ENCODE peak calls at places on chromosomes 13 and 19, in eight cellular contexts. V, Y, N, F, A, T, B and X are unnamed samples. For H3K36me3, the result is how much of the 10 kb centered on the place peaks cover.

GRCh38 chr13:83883061-83883523 is 818 bp upstream of the SLITRK1 start:
- DNase-seq in V (no peak), Y (no peak), N (no peak), F (no peak), A (no peak), T (no peak), B (no peak), X (no peak)

GRCh38 chr19:32018014-32018413 is 327.4 kb upstream of the ZNF507 start:
- DNase-seq in V (no peak), Y (no peak), N (peak), F (no peak), A (no peak), T (peak), B (peak), X (no peak)

GRCh38 chr13:91347996-91348905 is 764 bp downstream of the MIR17HG start:
- DNase-seq in V (peak), Y (peak), N (peak), F (peak), A (no peak), T (peak), B (peak), X (peak)

GRCh38 chr13:43981091-43981490 is 101.4 kb downstream of the LACC1 start:
- DNase-seq in V (no peak), Y (no peak), N (no peak), F (no peak), A (peak), T (no peak), B (no peak), X (peak)

GRCh38 chr13:104357174-104357573 is 1291.0 kb upstream of the SLC10A2 start:
- DNase-seq in V (no peak), Y (no peak), N (no peak), F (no peak), A (no peak), T (peak), B (peak), X (no peak)

GRCh38 chr13:49527123-49527522 is 31.4 kb downstream of the PHF11 start:
- DNase-seq in V (no peak), Y (no peak), N (peak), F (no peak), A (no peak), T (no peak), B (no peak), X (no peak)

GRCh38 chr19:49425922-49426592 is 869 bp downstream of the GFY start:
- DNase-seq in V (no peak), Y (no peak), N (no peak), F (no peak), A (peak), T (no peak), B (no peak), X (peak)

GRCh38 chr13:78802912-78803311 is 144.0 kb upstream of the OBI1 start:
- DNase-seq in V (no peak), Y (no peak), N (no peak), F (no peak), A (no peak), T (no peak), B (no peak), X (no peak)

GRCh38 chr19:4052114-4052992 is 14.3 kb downstream of the ZBTB7A start:
- DNase-seq in V (peak), Y (no peak), N (peak), F (no peak), A (no peak), T (peak), B (peak), X (no peak)

GRCh38 chr19:14031719-14032480 is at the start of gene IL27RA:
- DNase-seq in V (peak), Y (peak), N (peak), F (peak), A (no peak), T (peak), B (peak), X (peak)

GRCh38 chr19:53659292-53659691 is 27.5 kb downstream of the DPRX start:
- DNase-seq in V (no peak), Y (no peak), N (no peak), F (peak), A (peak), T (no peak), B (peak), X (peak)

GRCh38 chr13:102658678-102659077 is 36.2 kb downstream of the METTL21C start:
- DNase-seq in V (no peak), Y (no peak), N (no peak), F (no peak), A (no peak), T (no peak), B (peak), X (peak)

GRCh38 chr13:33207616-33207964 is 78.0 kb downstream of the STARD13 start:
- DNase-seq in V (no peak), Y (no peak), N (peak), F (peak), A (no peak), T (peak), B (peak), X (peak)

GRCh38 chr19:49056101-49056901 is 1.2 kb downstream of the CGB7 start:
- DNase-seq in V (peak), Y (peak), N (no peak), F (peak), A (no peak), T (peak), B (peak), X (peak)

GRCh38 chr19:5141926-5142724 is 173.2 kb downstream of the KDM4B start:
- DNase-seq in V (no peak), Y (no peak), N (no peak), F (no peak), A (no peak), T (no peak), B (no peak), X (no peak)

GRCh38 chr13:97344250-97345175 is 89.5 kb upstream of the RAP2A start:
- DNase-seq in V (no peak), Y (peak), N (peak), F (peak), A (no peak), T (peak), B (peak), X (peak)

GRCh38 chr13:92821324-92821723 is 405.3 kb upstream of the GPC6 start:
- DNase-seq in V (no peak), Y (no peak), N (no peak), F (no peak), A (no peak), T (no peak), B (no peak), X (no peak)

GRCh38 chr13:98478134-98479129 is 98.5 kb downstream of the STK24 start:
- DNase-seq in V (no peak), Y (peak), N (no peak), F (no peak), A (no peak), T (peak), B (peak), X (peak)

GRCh38 chr13:75458696-75459422 is 23.1 kb downstream of the TBC1D4 start:
- DNase-seq in V (no peak), Y (no peak), N (peak), F (peak), A (no peak), T (no peak), B (no peak), X (no peak)

GRCh38 chr13:39451860-39452301 is 151.1 kb downstream of the LHFPL6 start:
- DNase-seq in V (peak), Y (no peak), N (peak), F (peak), A (no peak), T (peak), B (peak), X (peak)

GRCh38 chr13:64551755-64552154 is 2678.4 kb downstream of the PCDH9 start:
- DNase-seq in V (no peak), Y (no peak), N (no peak), F (no peak), A (no peak), T (peak), B (peak), X (no peak)

GRCh38 chr13:111955412-111955769 is 111.6 kb upstream of the SOX1 start:
- DNase-seq in V (no peak), Y (no peak), N (no peak), F (no peak), A (no peak), T (no peak), B (no peak), X (no peak)

GRCh38 chr13:64684685-64685431 is 2545.3 kb downstream of the PCDH9 start:
- DNase-seq in V (no peak), Y (no peak), N (no peak), F (no peak), A (peak), T (peak), B (peak), X (no peak)

GRCh38 chr19:47186337-47187022 is 44.5 kb downstream of the BBC3 start:
- DNase-seq in V (no peak), Y (no peak), N (no peak), F (no peak), A (no peak), T (peak), B (no peak), X (no peak)
- H3K36me3 ChIP-seq in V (under half), Y (under half), N (under half), F (under half), A (under half), T (under half), B (under half), X (half or more)

DNA sequence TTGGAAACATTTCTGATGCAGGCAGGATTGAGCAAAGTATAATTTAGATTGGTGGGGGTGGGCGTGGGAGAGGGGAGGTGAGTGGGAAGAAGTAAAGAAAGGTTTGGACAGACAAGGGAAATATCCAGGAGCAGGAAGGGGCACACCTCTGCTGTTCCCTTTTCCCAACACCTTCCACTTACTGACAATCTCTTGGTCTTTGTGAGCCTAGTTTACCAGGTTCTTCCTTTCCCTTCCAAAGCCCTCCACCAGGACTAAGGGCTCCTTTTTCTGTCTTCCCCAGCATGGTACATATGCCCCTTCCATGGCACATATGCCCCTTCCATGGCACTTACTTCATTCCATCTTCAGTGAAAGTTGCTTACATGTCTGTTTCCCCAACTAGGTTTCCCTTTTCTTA is 6.2 kb upstream of the THSD1 start:
- DNase-seq in V (no peak), Y (no peak), N (no peak), F (no peak), A (no peak), T (no peak), B (no peak), X (no peak)
- H3K4me3 ChIP-seq in V (no peak), Y (no peak), N (no peak), F (no peak), A (no peak), T (no peak), B (no peak), X (no peak)

GRCh38 chr19:46898731-46899130 is 37.9 kb downstream of the ARHGAP35 start:
- DNase-seq in V (no peak), Y (no peak), N (no peak), F (peak), A (no peak), T (peak), B (peak), X (no peak)
- H3K27ac ChIP-seq in V (no peak), Y (no peak), N (no peak), F (no peak), A (no peak), T (no peak), B (peak), X (no peak)

DNA sequence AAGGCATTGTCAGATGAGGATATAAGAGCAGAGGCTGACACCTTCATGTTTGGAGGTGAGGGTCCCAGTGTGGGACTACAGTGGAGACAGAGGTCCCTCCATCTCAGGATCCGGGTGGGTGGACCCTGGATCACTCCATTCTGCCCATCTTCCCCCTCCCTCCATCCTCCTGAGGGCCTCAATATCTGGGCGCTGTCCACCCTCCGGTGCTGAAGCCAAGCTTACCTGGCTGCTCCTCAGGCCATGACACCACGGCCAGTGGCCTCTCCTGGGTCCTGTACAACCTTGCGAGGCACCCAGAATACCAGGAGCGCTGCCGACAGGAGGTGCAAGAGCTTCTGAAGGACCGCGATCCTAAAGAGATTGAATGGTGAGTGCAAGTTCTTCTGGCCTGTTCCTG is 11.9 kb downstream of the CYP4F12 start:
- DNase-seq in V (no peak), Y (no peak), N (no peak), F (no peak), A (no peak), T (no peak), B (no peak), X (no peak)
- H3K36me3 ChIP-seq in V (under half), Y (under half), N (under half), F (under half), A (under half), T (under half), B (under half), X (under half)

DNA sequence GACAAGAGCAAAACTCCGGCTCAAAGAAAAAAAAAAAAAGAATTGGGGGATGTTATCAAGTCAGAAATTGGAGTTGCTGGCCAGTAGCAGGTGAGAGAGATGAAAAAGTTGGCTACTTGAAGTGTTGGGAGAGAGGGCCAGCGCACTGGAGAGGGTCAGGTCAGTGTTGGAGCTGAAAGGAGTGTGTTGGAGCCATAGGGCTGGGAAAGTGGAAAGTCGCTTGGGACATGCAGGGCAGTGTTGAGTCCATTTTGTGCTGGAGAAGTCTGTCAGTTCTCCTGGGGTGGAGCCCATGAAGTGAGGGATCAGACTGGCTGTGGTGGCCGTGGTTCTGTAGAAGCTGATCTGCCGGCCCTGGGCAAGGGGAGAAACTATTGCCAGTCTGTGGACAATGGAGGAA is 1.7 kb downstream of the PPP1R37 start:
- DNase-seq in V (no peak), Y (no peak), N (no peak), F (no peak), A (no peak), T (no peak), B (no peak), X (no peak)
- H3K4me3 ChIP-seq in V (no peak), Y (peak), N (no peak), F (no peak), A (no peak), T (no peak), B (no peak), X (no peak)